ENCODE peak calls at places on chromosomes 1 and 21, in four cellular contexts. B, R, F and K are unnamed samples.

GRCh38 chr1:28577052-28577678 is 14.9 kb upstream of the RAB42 start:
- DNase-seq in F (no peak), B (no peak), R (peak; percentile 57), K (no peak)

GRCh38 chr1:236953161-236953560 is 51.1 kb downstream of the MT1HL1 start:
- DNase-seq in F (no peak), R (no peak), B (peak; percentile 14), K (no peak)

GRCh38 chr1:244214009-244214967 is 163.2 kb downstream of the ZBTB18 start:
- DNase-seq in F (peak; percentile 98), R (peak; percentile 79), B (peak; percentile 85), K (no peak)

GRCh38 chr1:221263831-221264767 is 384.9 kb downstream of the HLX start:
- DNase-seq in B (peak; percentile 88), R (peak; percentile 73), F (peak; percentile 89), K (peak; percentile 57)

GRCh38 chr1:63779872-63780271 is 6.1 kb downstream of the ROR1 start:
- DNase-seq in B (no peak), F (peak; percentile 25), R (no peak), K (no peak)

GRCh38 chr1:53060580-53060979 is 1.4 kb upstream of the PODN start:
- DNase-seq in R (no peak), F (peak; percentile 81), B (no peak), K (no peak)

GRCh38 chr1:225700164-225700740 is 47.3 kb upstream of the ENAH start:
- DNase-seq in R (no peak), B (peak; percentile 16), F (peak; percentile 98), K (no peak)

GRCh38 chr1:180652791-180653190 is 21.0 kb downstream of the XPR1 start:
- DNase-seq in R (no peak), F (peak; percentile 59), B (no peak), K (no peak)

GRCh38 chr1:36516372-36517018 is 33.8 kb upstream of the CSF3R start:
- DNase-seq in R (peak; percentile 74), B (peak; percentile 79), F (peak; percentile 43), K (peak; percentile 82)

GRCh38 chr1:54814148-54814498 is 13.0 kb upstream of the TTC22 start:
- DNase-seq in B (no peak), R (no peak), F (no peak), K (no peak)

GRCh38 chr1:210647406-210648333 is 319.0 kb downstream of the HHAT start:
- DNase-seq in R (no peak), B (no peak), F (peak; percentile 68), K (no peak)

GRCh38 chr21:28943631-28944030 is 49.0 kb downstream of the LTN1 start:
- DNase-seq in R (no peak), F (peak; percentile 28), B (no peak), K (no peak)

GRCh38 chr1:205440476-205441317 is 15.1 kb downstream of the BLACAT1 start:
- DNase-seq in R (peak; percentile 84), B (peak; percentile 97), F (peak; percentile 54), K (no peak)

GRCh38 chr1:112172294-112172882 is 182.9 kb upstream of the KCND3 start:
- DNase-seq in B (peak; percentile 71), R (peak; percentile 51), F (peak; percentile 34), K (peak; percentile 68)
- H3K56ac ChIP-seq in B (no peak overlapping the region), R (no peak overlapping the region), F (no peak overlapping the region), K (no peak overlapping the region)

GRCh38 chr1:15837931-15838330 is 9.6 kb upstream of the SPEN start:
- DNase-seq in R (no peak), B (no peak), F (no peak), K (no peak)
- H3K56ac ChIP-seq in R (no peak overlapping the region), B (no peak overlapping the region), F (no peak overlapping the region), K (no peak overlapping the region)

DNA sequence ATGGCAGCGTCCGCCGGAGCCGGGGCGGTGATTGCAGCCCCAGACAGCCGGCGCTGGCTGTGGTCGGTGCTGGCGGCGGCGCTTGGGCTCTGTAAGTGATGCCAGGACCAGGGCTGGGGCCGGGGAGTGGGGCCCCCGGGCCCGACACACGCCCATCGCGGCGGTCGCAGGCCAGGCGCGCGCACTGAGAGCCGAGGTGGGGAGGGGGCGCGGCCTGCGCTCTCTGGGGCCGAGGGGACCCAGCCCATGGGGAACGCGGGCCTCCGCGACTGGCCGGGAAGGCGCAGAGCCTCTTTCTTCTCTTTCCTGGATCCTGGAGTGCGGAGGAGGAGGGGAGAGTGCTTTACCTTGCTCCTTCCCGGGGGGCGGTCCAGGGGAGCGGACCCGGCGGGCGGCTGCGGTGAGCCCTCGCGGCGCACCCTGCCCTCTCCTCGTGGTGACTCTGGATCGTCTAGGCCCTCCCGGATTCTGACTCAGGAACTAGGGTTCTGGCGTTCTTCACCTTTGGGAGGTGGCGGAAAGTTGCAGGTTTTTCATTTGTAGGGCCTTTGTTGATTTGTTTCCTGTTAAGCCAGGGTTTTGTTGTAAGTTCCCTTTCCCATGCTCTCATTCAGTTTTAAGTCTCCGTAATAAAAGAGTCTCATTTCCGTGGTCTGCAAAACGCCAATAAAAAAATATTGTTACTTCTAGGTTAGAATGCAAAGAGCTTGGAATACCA is 529 bp downstream of the MPZL1 start:
- DNase-seq in R (peak; percentile 55), B (peak; percentile 63), F (peak; percentile 19), K (no peak)
- H3K56ac ChIP-seq in R (no peak overlapping the region), B (peak overlapping the region; percentile 90), F (peak overlapping the region; percentile 52), K (peak overlapping the region; percentile 40)

GRCh38 chr1:113198806-113199205 is 125.8 kb downstream of the LRIG2 start:
- DNase-seq in F (no peak), R (no peak), B (no peak), K (no peak)
- H3K56ac ChIP-seq in F (no peak overlapping the region), R (no peak overlapping the region), B (no peak overlapping the region), K (no peak overlapping the region)

GRCh38 chr1:187067160-187067559 is 238.4 kb downstream of the PLA2G4A start:
- DNase-seq in R (no peak), B (no peak), F (no peak), K (no peak)

DNA sequence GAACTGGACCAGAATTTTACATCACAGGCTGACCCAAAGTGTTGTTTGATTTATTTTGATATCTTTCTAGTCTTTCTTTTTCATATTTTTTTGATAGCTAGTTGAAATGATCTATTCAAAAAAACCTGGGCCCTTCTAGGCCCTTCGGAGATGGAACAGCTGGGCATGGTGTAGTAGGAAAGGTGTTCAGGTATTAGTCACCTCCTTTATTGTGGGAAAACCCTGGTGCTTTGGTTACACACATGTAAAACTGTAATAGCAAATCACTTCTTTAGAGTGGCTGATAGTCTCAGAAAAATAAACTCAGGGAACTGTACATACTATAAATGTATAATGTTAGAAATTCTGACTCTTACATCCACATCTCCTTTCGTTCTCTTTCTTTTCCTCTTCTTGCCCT is 234.5 kb downstream of the PLA2G4A start:
- DNase-seq in B (no peak), R (no peak), F (no peak), K (no peak)
- H3K56ac ChIP-seq in B (no peak overlapping the region), R (no peak overlapping the region), F (no peak overlapping the region), K (no peak overlapping the region)

DNA sequence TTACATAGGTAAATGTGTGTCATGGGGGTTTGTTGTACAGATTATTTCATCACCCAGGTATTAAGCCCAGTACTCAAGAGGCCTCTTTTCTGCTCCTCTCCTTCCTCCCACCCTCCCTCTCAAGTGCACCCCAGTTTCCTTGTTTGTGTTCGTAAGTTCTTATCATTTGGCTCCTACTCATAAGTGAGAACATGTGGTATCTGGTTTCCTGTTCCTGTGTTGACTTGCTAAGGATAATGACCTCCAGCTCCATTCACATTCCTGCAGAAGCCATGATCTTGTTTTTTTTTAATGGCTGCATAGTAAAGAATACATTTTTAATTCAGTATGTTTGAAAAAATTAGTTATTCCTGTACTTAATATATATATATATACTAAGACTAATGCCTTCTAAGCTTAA is 107.7 kb downstream of the CLDN17 start:
- DNase-seq in F (no peak), R (no peak), B (peak; percentile 65), K (no peak)
- H3K56ac ChIP-seq in F (no peak overlapping the region), R (no peak overlapping the region), B (no peak overlapping the region), K (no peak overlapping the region)

GRCh38 chr1:158607296-158607695 is 2.2 kb downstream of the OR10Z1 start:
- DNase-seq in F (no peak), B (peak; percentile 54), R (no peak), K (no peak)
- H3K56ac ChIP-seq in F (no peak overlapping the region), B (no peak overlapping the region), R (no peak overlapping the region), K (no peak overlapping the region)

DNA sequence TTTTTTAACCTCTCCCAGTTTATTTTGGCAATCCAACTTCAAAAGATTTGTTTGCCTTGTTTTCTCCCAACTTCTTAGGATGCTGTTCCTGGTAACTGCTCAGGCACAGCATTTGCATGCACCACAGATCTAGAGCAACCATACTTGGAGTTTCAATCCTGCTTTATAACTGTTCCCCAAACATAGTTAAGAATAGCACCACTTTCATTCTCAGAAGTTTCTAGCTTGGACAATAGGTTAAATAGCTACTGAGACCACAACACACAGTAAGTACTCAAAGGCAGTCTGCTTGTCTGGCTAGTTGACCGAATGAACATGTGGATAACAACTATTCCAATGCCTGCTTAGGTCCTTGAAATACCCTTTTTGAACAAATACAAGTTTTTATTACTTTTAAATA is 76.8 kb downstream of the FOXJ3 start:
- DNase-seq in B (no peak), F (no peak), R (no peak), K (no peak)
- H3K56ac ChIP-seq in B (no peak overlapping the region), F (no peak overlapping the region), R (no peak overlapping the region), K (no peak overlapping the region)

DNA sequence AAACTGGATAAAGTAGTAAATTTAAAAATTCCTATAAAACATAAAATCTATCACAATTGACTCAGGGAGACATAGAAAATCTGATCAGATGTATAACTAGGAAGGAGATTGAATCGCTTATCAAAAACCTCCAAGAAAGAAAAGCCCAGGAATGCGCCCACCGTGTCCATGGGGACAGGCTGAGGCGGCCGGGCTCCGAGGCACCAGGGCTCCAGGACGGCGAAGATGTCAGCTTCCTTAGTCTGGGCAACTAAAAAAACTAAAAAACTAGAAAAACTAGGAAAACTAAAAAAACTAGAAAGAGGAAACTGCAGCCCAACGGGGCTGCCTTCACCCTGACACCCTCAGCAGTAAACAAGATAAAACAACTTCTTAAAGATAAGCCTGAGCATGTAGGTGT is 229.0 kb upstream of the RAB4A start:
- DNase-seq in R (no peak), B (peak; percentile 66), F (no peak), K (no peak)
- H3K56ac ChIP-seq in R (no peak overlapping the region), B (no peak overlapping the region), F (no peak overlapping the region), K (no peak overlapping the region)

GRCh38 chr1:14568716-14569115 is 29.8 kb upstream of the KAZN start:
- DNase-seq in B (no peak), F (no peak), R (no peak), K (no peak)

GRCh38 chr1:14571810-14572767 is 26.4 kb upstream of the KAZN start:
- DNase-seq in B (peak; percentile 81), F (no peak), R (peak; percentile 77), K (peak; percentile 78)

GRCh38 chr1:14570514-14570913 is 28.0 kb upstream of the KAZN start:
- DNase-seq in F (peak; percentile 23), R (no peak), B (no peak), K (no peak)

GRCh38 chr1:14576155-14576554 is 22.3 kb upstream of the KAZN start:
- DNase-seq in B (no peak), F (no peak), R (no peak), K (no peak)

GRCh38 chr1:14572861-14573260 is 25.6 kb upstream of the KAZN start:
- DNase-seq in F (no peak), B (no peak), R (no peak), K (no peak)
- H3K56ac ChIP-seq in F (no peak overlapping the region), B (no peak overlapping the region), R (no peak overlapping the region), K (no peak overlapping the region)